ENCODE peak calls at places on chromosomes 13 and 19, in nine cellular contexts. L is tibial nerve; W is stimulated activated CD8-positive, alpha-beta memory T cell treated with anti-CD3 and anti-CD28 coated beads, Interleukin-2, amount 100 ng/mL, for 48 hours; S is tibial artery; T is NCI-H510A treated with DMSO at 0.1 percent for 48 hours; Q is stomach; D is pancreas; U is foreskin melanocyte; R is gastrocnemius medialis. I is an unnamed sample.

GRCh38 chr13:73417012-73417615 is 358.3 kb downstream of the KLF5 start:
- DNase-seq in L (no peak), W (no peak), S (no peak), T (peak), Q (no peak), D (peak), U (no peak), R (no peak), I (no peak)

GRCh38 chr13:20397896-20398295 is 127.8 kb downstream of the CRYL1 start:
- DNase-seq in L (no peak), W (no peak), S (no peak), T (no peak), Q (peak), D (no peak), U (no peak), R (no peak), I (no peak)

GRCh38 chr13:30464496-30465351 is 1.0 kb downstream of the HMGB1 start:
- DNase-seq in L (peak), W (peak), S (peak), T (no peak), Q (peak), D (peak), U (peak), R (peak), I (peak)

GRCh38 chr19:28290963-28291657 is 921.8 kb downstream of the UQCRFS1 start:
- DNase-seq in L (no peak), W (no peak), S (no peak), T (no peak), Q (no peak), D (no peak), U (no peak), R (no peak), I (no peak)

GRCh38 chr13:75537401-75538365 is at the start of gene COMMD6:
- DNase-seq in L (peak), W (peak), S (peak), T (peak), Q (peak), D (peak), U (peak), R (peak), I (peak)

GRCh38 chr13:102045713-102046112 is 356.1 kb downstream of the FGF14 start:
- DNase-seq in L (no peak), W (no peak), S (no peak), T (no peak), Q (no peak), D (no peak), U (no peak), R (no peak), I (no peak)

GRCh38 chr13:31441804-31442487 is 242.2 kb downstream of the B3GLCT start:
- DNase-seq in L (peak), W (no peak), S (peak), T (no peak), Q (no peak), D (peak), U (no peak), R (peak), I (no peak)

GRCh38 chr13:107069107-107069776 is 501.3 kb upstream of the ARGLU1 start:
- DNase-seq in L (no peak), W (no peak), S (no peak), T (no peak), Q (no peak), D (no peak), U (no peak), R (no peak), I (no peak)

GRCh38 chr19:4676955-4677731 is 7.0 kb upstream of the MYDGF start:
- DNase-seq in L (no peak), W (peak), S (no peak), T (peak), Q (peak), D (peak), U (no peak), R (no peak), I (no peak)

GRCh38 chr19:51337861-51338562 is 3.9 kb downstream of the VSIG10L start:
- DNase-seq in L (no peak), W (no peak), S (no peak), T (no peak), Q (no peak), D (no peak), U (no peak), R (no peak), I (no peak)